ENCODE peak calls at places on chromosome 13, in five cellular contexts. One of them, this sample, is unnamed.
A peak's percentile ranks its signal among the peaks of the same experiment; 100 is the strongest.

GRCh38 chr13:49540552-49540951 is 44.8 kb downstream of the PHF11 start:
- DNase-seq in tibial artery: no peak
- DNase-seq in A549: no peak
- DNase-seq in thoracic aorta: no peak
- DNase-seq in fibroblast of lung: peak; percentile 9
- DNase-seq in this sample: no peak

GRCh38 chr13:113586661-113587479 is 2.3 kb downstream of the TFDP1 start:
- DNase-seq in thoracic aorta: no peak
- DNase-seq in A549: no peak
- DNase-seq in tibial artery: peak; percentile 40
- DNase-seq in fibroblast of lung: no peak
- DNase-seq in this sample: no peak

GRCh38 chr13:26459276-26460131 is 98.0 kb upstream of the WASF3 start:
- DNase-seq in thoracic aorta: no peak
- DNase-seq in A549: no peak
- DNase-seq in fibroblast of lung: no peak
- DNase-seq in tibial artery: no peak
- DNase-seq in this sample: peak; percentile 54

GRCh38 chr13:75279834-75280369 is 202.1 kb downstream of the TBC1D4 start:
- DNase-seq in thoracic aorta: no peak
- DNase-seq in A549: no peak
- DNase-seq in fibroblast of lung: no peak
- DNase-seq in tibial artery: no peak
- DNase-seq in this sample: no peak

GRCh38 chr13:35814573-35814972 is 316.6 kb downstream of the DCLK1 start:
- DNase-seq in fibroblast of lung: no peak
- DNase-seq in A549: no peak
- DNase-seq in tibial artery: no peak
- DNase-seq in thoracic aorta: no peak
- DNase-seq in this sample: no peak

GRCh38 chr13:57630661-57631606 is 610 bp upstream of the PCDH17 start:
- DNase-seq in A549: no peak
- DNase-seq in fibroblast of lung: peak; percentile 21
- DNase-seq in thoracic aorta: no peak
- DNase-seq in tibial artery: no peak
- DNase-seq in this sample: no peak

GRCh38 chr13:51614350-51614786 is 30.1 kb downstream of the WDFY2 start:
- DNase-seq in fibroblast of lung: no peak
- DNase-seq in A549: no peak
- DNase-seq in thoracic aorta: no peak
- DNase-seq in tibial artery: no peak
- DNase-seq in this sample: no peak

GRCh38 chr13:95787356-95788099 is 110.6 kb downstream of the DNAJC3 start:
- DNase-seq in thoracic aorta: no peak
- DNase-seq in A549: no peak
- DNase-seq in tibial artery: no peak
- DNase-seq in fibroblast of lung: no peak
- DNase-seq in this sample: no peak

GRCh38 chr13:99014391-99014988 is 36.6 kb upstream of the DOCK9 start:
- DNase-seq in tibial artery: no peak
- DNase-seq in thoracic aorta: no peak
- DNase-seq in fibroblast of lung: no peak
- DNase-seq in A549: no peak
- DNase-seq in this sample: no peak

GRCh38 chr13:20921572-20921971 is 19.0 kb upstream of the XPO4 start:
- DNase-seq in A549: no peak
- DNase-seq in fibroblast of lung: no peak
- DNase-seq in thoracic aorta: no peak
- DNase-seq in tibial artery: peak; percentile 39
- DNase-seq in this sample: no peak

GRCh38 chr13:51534075-51534817 is 50.0 kb upstream of the WDFY2 start:
- DNase-seq in tibial artery: no peak
- DNase-seq in fibroblast of lung: no peak
- DNase-seq in A549: no peak
- DNase-seq in thoracic aorta: no peak
- DNase-seq in this sample: peak; percentile 47

GRCh38 chr13:98651716-98652115 is 74.8 kb upstream of the STK24 start:
- DNase-seq in fibroblast of lung: no peak
- DNase-seq in tibial artery: no peak
- DNase-seq in thoracic aorta: no peak
- DNase-seq in A549: no peak
- DNase-seq in this sample: no peak

GRCh38 chr13:50224534-50224933 is 209.3 kb downstream of the KCNRG start:
- DNase-seq in thoracic aorta: no peak
- DNase-seq in A549: no peak
- DNase-seq in tibial artery: no peak
- DNase-seq in fibroblast of lung: peak; percentile 54
- DNase-seq in this sample: no peak

GRCh38 chr13:113049981-113050380 is 55.6 kb upstream of the F7 start:
- DNase-seq in tibial artery: no peak
- DNase-seq in A549: no peak
- DNase-seq in fibroblast of lung: no peak
- DNase-seq in thoracic aorta: no peak
- DNase-seq in this sample: no peak

GRCh38 chr13:96473463-96474157 is 383.7 kb downstream of the HS6ST3 start:
- DNase-seq in tibial artery: no peak
- DNase-seq in thoracic aorta: no peak
- DNase-seq in fibroblast of lung: no peak
- DNase-seq in A549: no peak
- DNase-seq in this sample: no peak

GRCh38 chr13:97945342-97945741 is 8.1 kb upstream of the IPO5 start:
- DNase-seq in thoracic aorta: no peak
- DNase-seq in tibial artery: no peak
- DNase-seq in A549: no peak
- DNase-seq in fibroblast of lung: no peak
- DNase-seq in this sample: no peak

GRCh38 chr13:93673885-93674284 is 447.3 kb downstream of the GPC6 start:
- DNase-seq in tibial artery: no peak
- DNase-seq in fibroblast of lung: no peak
- DNase-seq in A549: no peak
- DNase-seq in thoracic aorta: no peak
- DNase-seq in this sample: no peak

GRCh38 chr13:113207890-113208423 is 512 bp downstream of the PCID2 start:
- DNase-seq in tibial artery: peak; percentile 73
- DNase-seq in fibroblast of lung: peak; percentile 54
- DNase-seq in thoracic aorta: no peak
- DNase-seq in A549: peak; percentile 28
- DNase-seq in this sample: peak; percentile 53

GRCh38 chr13:48626726-48627451 is 26.8 kb upstream of the CYSLTR2 start:
- DNase-seq in thoracic aorta: no peak
- DNase-seq in tibial artery: no peak
- DNase-seq in A549: no peak
- DNase-seq in fibroblast of lung: no peak
- DNase-seq in this sample: no peak

GRCh38 chr13:30196025-30196424 is 111.3 kb downstream of the KATNAL1 start:
- DNase-seq in fibroblast of lung: peak; percentile 5
- DNase-seq in tibial artery: no peak
- DNase-seq in A549: no peak
- DNase-seq in thoracic aorta: no peak
- DNase-seq in this sample: peak; percentile 47

GRCh38 chr13:51844862-51845573 is at the start of gene TMEM272:
- DNase-seq in tibial artery: no peak
- DNase-seq in fibroblast of lung: peak; percentile 30
- DNase-seq in A549: peak; percentile 39
- DNase-seq in thoracic aorta: no peak
- DNase-seq in this sample: peak; percentile 60

GRCh38 chr13:93183302-93183701 is 43.3 kb upstream of the GPC6 start:
- DNase-seq in tibial artery: no peak
- DNase-seq in A549: no peak
- DNase-seq in thoracic aorta: no peak
- DNase-seq in fibroblast of lung: no peak
- DNase-seq in this sample: no peak

GRCh38 chr13:47067296-47067695 is 170.4 kb upstream of the HTR2A start:
- DNase-seq in fibroblast of lung: peak; percentile 14
- DNase-seq in thoracic aorta: no peak
- DNase-seq in tibial artery: no peak
- DNase-seq in A549: no peak
- DNase-seq in this sample: no peak

DNA sequence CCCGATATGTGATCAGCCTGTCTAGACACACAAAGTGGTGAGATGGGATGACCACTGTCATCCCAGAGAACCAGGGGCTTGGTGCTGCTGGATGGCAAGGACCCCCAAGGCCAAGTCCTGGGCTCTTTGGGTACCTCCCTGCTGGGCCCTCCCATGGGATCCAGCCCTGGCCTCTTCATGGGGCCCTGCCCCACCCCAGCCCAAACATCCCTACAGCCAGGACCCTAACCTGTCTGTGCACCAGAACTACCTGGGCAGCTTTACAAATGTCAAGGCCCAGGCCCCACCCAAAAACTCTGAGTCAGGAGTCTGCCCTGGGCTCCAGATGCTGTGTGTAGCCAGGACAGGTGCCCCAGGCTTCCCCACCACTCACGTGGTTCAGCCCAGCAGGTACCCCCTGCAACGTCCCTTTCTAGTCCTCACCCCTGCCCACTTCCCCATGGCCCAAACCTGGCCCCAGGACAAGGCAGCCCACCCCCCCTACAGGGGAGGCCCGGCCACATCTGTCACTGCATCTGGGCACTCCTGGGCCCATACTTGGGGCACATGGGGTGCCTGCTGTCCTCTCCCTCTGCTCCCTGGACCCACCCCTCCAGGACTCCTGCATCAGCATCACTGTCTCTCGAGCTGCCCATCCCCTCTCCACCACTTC is 233.5 kb downstream of the TUBA3C start:
- DNase-seq in thoracic aorta: no peak
- DNase-seq in A549: no peak
- DNase-seq in fibroblast of lung: no peak
- DNase-seq in tibial artery: no peak
- DNase-seq in this sample: no peak
- H3K9me3 ChIP-seq in thoracic aorta: no peaks in the 10 kb centered on the region
- H3K9me3 ChIP-seq in A549: no peaks in the 10 kb centered on the region
- H3K9me3 ChIP-seq in fibroblast of lung: no peaks in the 10 kb centered on the region
- H3K9me3 ChIP-seq in tibial artery: no peaks in the 10 kb centered on the region
- H3K9me3 ChIP-seq in this sample: no peaks in the 10 kb centered on the region

GRCh38 chr13:79194272-79194671 is 211.8 kb downstream of the RBM26 start:
- DNase-seq in thoracic aorta: no peak
- DNase-seq in A549: no peak
- DNase-seq in fibroblast of lung: no peak
- DNase-seq in tibial artery: no peak
- DNase-seq in this sample: no peak
- H3K4me3 ChIP-seq in thoracic aorta: no peak overlapping the region
- H3K4me3 ChIP-seq in A549: no peak overlapping the region
- H3K4me3 ChIP-seq in fibroblast of lung: no peak overlapping the region
- H3K4me3 ChIP-seq in tibial artery: no peak overlapping the region
- H3K4me3 ChIP-seq in this sample: no peak overlapping the region

GRCh38 chr13:33270906-33271538 is 14.5 kb downstream of the STARD13 start:
- DNase-seq in A549: no peak
- DNase-seq in thoracic aorta: no peak
- DNase-seq in fibroblast of lung: peak; percentile 86
- DNase-seq in tibial artery: no peak
- DNase-seq in this sample: no peak
- H3K9me3 ChIP-seq in A549: no peaks in the 10 kb centered on the region
- H3K9me3 ChIP-seq in thoracic aorta: no peaks in the 10 kb centered on the region
- H3K9me3 ChIP-seq in fibroblast of lung: no peaks in the 10 kb centered on the region
- H3K9me3 ChIP-seq in tibial artery: no peaks in the 10 kb centered on the region
- H3K9me3 ChIP-seq in this sample: peaks cover 6% of the 10 kb centered on the region

GRCh38 chr13:45046445-45046844 is 57.1 kb downstream of the GPALPP1 start:
- DNase-seq in fibroblast of lung: no peak
- DNase-seq in A549: no peak
- DNase-seq in thoracic aorta: no peak
- DNase-seq in tibial artery: no peak
- DNase-seq in this sample: no peak
- H3K4me3 ChIP-seq in fibroblast of lung: no peak overlapping the region
- H3K4me3 ChIP-seq in A549: peak overlapping the region; percentile 40
- H3K4me3 ChIP-seq in thoracic aorta: peak overlapping the region; percentile 66
- H3K4me3 ChIP-seq in tibial artery: peak overlapping the region; percentile 46
- H3K4me3 ChIP-seq in this sample: no peak overlapping the region